ENCODE peak calls at places on chromosomes 7 and 10, in four cellular contexts. S is IMR-90, D is H1, X is mesendoderm. C is an unnamed sample.

GRCh38 chr7:130996841-130997231 is 262.8 kb upstream of the KLF14 start:
- DNase-seq in S (peak), D (no peak), X (no peak), C (no peak)

GRCh38 chr10:131686781-131687419 is 213.9 kb upstream of the PPP2R2D start:
- DNase-seq in S (no peak), D (no peak), X (peak), C (no peak)

GRCh38 chr7:16399916-16400895 is 21.1 kb downstream of the CRPPA start:
- DNase-seq in S (peak), D (no peak), X (peak), C (no peak)

GRCh38 chr10:71802235-71802634 is 28.9 kb upstream of the VSIR start:
- DNase-seq in S (no peak), D (no peak), X (no peak), C (no peak)

GRCh38 chr10:104688251-104688650 is 47.2 kb downstream of the SORCS3 start:
- DNase-seq in S (no peak), D (peak), X (no peak), C (no peak)

GRCh38 chr7:18421297-18422004 is 74.1 kb upstream of the HDAC9 start:
- DNase-seq in S (no peak), D (no peak), X (no peak), C (no peak)

GRCh38 chr7:127270093-127270492 is 17.4 kb upstream of the GRM8 start:
- DNase-seq in S (no peak), D (no peak), X (no peak), C (no peak)

GRCh38 chr7:41027428-41028115 is 675.3 kb downstream of the INHBA start:
- DNase-seq in S (peak), D (no peak), X (peak), C (no peak)

GRCh38 chr10:9733764-9734163 is 1283.9 kb upstream of the CELF2 start:
- DNase-seq in S (no peak), D (no peak), X (no peak), C (no peak)

GRCh38 chr7:48087349-48087748 is 1.7 kb upstream of the UPP1 start:
- DNase-seq in S (peak), D (no peak), X (peak), C (no peak)

GRCh38 chr10:46247808-46248569 is 38.8 kb upstream of the ANTXRL start:
- DNase-seq in S (no peak), D (peak), X (no peak), C (peak)

GRCh38 chr7:142798451-142799438 is 28.0 kb downstream of the PRSS2 start:
- DNase-seq in S (no peak), D (peak), X (no peak), C (peak)

GRCh38 chr7:132739271-132739955 is 163.1 kb upstream of the PLXNA4 start:
- DNase-seq in S (peak), D (no peak), X (no peak), C (no peak)

GRCh38 chr7:127437772-127438330 is 45.3 kb upstream of the ZNF800 start:
- DNase-seq in S (peak), D (no peak), X (peak), C (no peak)

GRCh38 chr10:4763960-4764428 is 62.0 kb upstream of the AKR1E2 start:
- DNase-seq in S (peak), D (no peak), X (no peak), C (no peak)

GRCh38 chr7:44189286-44189992 is at the start of gene GCK:
- DNase-seq in S (no peak), D (no peak), X (peak), C (no peak)

GRCh38 chr10:3330687-3331086 is 158.1 kb upstream of the PITRM1 start:
- DNase-seq in S (peak), D (no peak), X (peak), C (no peak)

GRCh38 chr10:131766096-131766495 is 134.7 kb upstream of the PPP2R2D start:
- DNase-seq in S (no peak), D (no peak), X (no peak), C (no peak)

GRCh38 chr10:78553792-78554191 is 515.0 kb upstream of the ZMIZ1 start:
- DNase-seq in S (no peak), D (no peak), X (peak), C (no peak)

GRCh38 chr10:61901829-61902447 is 439 bp downstream of the ARID5B start:
- DNase-seq in S (no peak), D (peak), X (peak), C (no peak)

GRCh38 chr10:90451283-90451682 is 406.6 kb downstream of the HTR7 start:
- DNase-seq in S (no peak), D (no peak), X (no peak), C (no peak)

GRCh38 chr7:41187322-41187721 is 515.6 kb downstream of the INHBA start:
- DNase-seq in S (no peak), D (no peak), X (no peak), C (no peak)

GRCh38 chr7:29196191-29196590 is 1.6 kb downstream of the CHN2 start:
- DNase-seq in S (no peak), D (no peak), X (no peak), C (no peak)

GRCh38 chr10:19762026-19762425 is 54.2 kb upstream of the PLXDC2 start:
- DNase-seq in S (no peak), D (no peak), X (no peak), C (no peak)

GRCh38 chr7:21898265-21898930 is 47.3 kb downstream of the CDCA7L start:
- DNase-seq in S (no peak), D (no peak), X (no peak), C (no peak)

GRCh38 chr10:24174014-24174413 is 34.9 kb upstream of the KIAA1217 start:
- DNase-seq in S (no peak), D (no peak), X (no peak), C (no peak)

GRCh38 chr7:44539669-44540516 is 1.2 kb downstream of the NPC1L1 start:
- DNase-seq in S (no peak), D (no peak), X (no peak), C (no peak)

GRCh38 chr7:132536646-132537395 is 39.4 kb downstream of the PLXNA4 start:
- DNase-seq in S (peak), D (no peak), X (peak), C (no peak)

GRCh38 chr10:123808873-123809272 is 82.7 kb downstream of the CPXM2 start:
- DNase-seq in S (no peak), D (no peak), X (peak), C (no peak)

GRCh38 chr7:135801877-135802276 is 53.3 kb upstream of the FAM180A start:
- DNase-seq in S (no peak), D (no peak), X (no peak), C (no peak)

GRCh38 chr7:116195451-116195850 is 14.9 kb upstream of the TES start:
- DNase-seq in S (peak), D (no peak), X (no peak), C (no peak)

GRCh38 chr10:97207131-97207530 is 21.4 kb upstream of the SLIT1 start:
- DNase-seq in S (no peak), D (peak), X (no peak), C (no peak)

GRCh38 chr7:78499966-78500365 is 701.4 kb downstream of the PHTF2 start:
- DNase-seq in S (peak), D (no peak), X (no peak), C (no peak)

GRCh38 chr7:149559711-149560110 is 62.1 kb upstream of the ZNF746 start:
- DNase-seq in S (peak), D (no peak), X (no peak), C (no peak)

GRCh38 chr7:102472126-102473041 is 6.3 kb downstream of the POLR2J start:
- DNase-seq in S (no peak), D (peak), X (no peak), C (no peak)

GRCh38 chr10:132405463-132405991 is 8.5 kb downstream of the PWWP2B start:
- DNase-seq in S (no peak), D (no peak), X (no peak), C (peak)

GRCh38 chr7:88141025-88141424 is 78.8 kb downstream of the SRI start:
- DNase-seq in S (no peak), D (no peak), X (peak), C (no peak)

GRCh38 chr10:68088744-68089143 is 13.7 kb upstream of the HERC4 start:
- DNase-seq in S (peak), D (no peak), X (no peak), C (no peak)

GRCh38 chr10:102115775-102116174 is 4.4 kb downstream of the LDB1 start:
- DNase-seq in S (peak), D (no peak), X (no peak), C (no peak)
- H2AK5ac ChIP-seq in S (peak), D (no peak), X (no peak), C (no peak)

DNA sequence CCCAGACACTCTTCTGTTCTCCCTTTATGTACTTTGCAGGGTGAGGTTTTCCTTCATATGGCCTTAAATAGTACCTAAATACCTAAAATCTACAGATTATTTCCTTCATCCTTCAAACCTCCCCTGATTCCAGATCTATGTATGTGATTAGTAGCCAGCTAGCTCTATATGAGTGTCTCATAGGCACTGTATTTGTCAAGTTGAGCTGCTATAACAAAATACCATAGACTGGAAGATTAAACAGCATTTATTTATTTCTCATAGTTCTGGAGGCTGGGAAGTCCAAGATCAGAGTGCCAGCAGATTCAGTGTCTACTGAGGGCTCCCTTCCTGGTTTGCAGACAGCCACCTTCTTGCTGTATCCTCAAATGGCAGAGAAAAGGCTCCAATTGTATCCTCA is 60.6 kb upstream of the MSRB2 start:
- DNase-seq in S (no peak), D (no peak), X (no peak), C (no peak)
- H4K5ac ChIP-seq in S (no peak), D (no peak), X (no peak), C (no peak)

DNA sequence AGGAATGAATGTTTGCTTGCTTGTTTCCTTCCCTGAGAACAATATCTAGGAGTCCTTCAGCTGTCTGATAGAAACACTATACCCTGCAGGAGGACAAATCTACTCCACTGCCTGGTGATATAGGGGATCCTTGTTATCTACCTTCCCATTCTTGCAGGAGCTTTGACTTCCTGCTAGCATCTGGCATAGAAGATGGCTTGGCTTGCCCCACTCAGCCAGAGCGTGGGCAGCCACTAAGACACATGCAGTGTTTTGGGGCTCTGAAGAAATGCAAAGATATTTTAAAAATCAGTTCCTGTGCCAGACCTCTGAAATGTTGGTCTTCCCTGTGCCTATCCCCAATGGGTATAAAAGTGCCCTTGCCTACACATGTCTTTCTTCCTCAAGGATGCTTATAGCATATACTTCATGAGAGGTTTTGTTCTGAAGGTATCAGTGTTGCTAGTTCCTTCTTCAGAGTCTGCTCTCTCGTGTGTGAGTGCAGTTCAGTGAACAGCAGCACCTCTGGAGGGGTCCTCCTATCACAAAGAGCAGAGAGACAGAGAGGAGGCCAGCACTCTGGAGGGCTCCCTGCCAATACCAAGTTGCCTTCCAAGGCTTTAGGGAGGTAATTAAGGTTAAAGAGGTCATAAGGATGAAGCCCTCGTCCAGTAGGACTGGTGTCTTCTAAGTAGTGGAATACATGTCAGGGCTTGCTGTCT is 149.1 kb upstream of the CALCR start:
- DNase-seq in S (no peak), D (no peak), X (peak), C (peak)
- H2AK5ac ChIP-seq in S (no peak), D (no peak), X (no peak), C (no peak)

DNA sequence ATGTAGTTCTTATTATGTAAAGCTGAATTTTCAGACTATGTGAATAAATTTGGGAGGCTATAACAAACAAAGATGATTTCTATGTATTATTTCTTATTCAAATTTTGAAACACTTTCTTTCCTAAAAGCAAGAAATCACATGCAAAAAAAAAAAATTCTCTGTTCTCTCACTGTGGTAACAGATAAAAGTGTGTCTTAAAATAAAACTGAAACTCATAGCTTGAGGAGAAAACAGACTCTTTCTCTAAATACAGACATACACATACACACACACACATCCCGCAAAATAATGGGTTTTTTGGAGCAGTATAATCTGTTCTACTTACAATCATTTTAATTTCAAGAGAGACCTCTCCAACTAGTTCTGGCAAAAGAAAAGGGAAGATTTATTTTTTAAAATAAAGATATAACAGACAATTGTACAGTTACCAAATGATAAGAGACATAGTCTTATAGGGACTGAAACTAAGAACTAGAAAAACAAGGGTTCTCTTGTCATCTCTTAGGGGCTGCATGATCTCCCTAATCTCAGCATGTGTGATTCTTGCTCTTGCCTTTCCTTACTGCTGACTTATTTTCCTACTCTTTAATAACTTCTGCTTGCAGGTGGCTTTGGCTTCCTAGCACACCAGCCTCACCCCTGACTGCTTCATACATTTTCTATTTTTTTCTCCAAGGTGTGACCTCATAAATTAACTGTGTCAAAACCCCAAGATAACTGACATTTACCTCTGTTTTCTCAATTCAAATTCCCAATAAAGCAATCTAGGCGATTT is 483.5 kb upstream of the POT1 start:
- DNase-seq in S (no peak), D (no peak), X (no peak), C (no peak)
- H4K5ac ChIP-seq in S (no peak), D (no peak), X (no peak), C (no peak)

GRCh38 chr10:102310356-102311024 is 65.2 kb downstream of the GBF1 start:
- DNase-seq in S (peak), D (no peak), X (peak), C (no peak)
- H2AK5ac ChIP-seq in S (peak), D (no peak), X (no peak), C (no peak)

DNA sequence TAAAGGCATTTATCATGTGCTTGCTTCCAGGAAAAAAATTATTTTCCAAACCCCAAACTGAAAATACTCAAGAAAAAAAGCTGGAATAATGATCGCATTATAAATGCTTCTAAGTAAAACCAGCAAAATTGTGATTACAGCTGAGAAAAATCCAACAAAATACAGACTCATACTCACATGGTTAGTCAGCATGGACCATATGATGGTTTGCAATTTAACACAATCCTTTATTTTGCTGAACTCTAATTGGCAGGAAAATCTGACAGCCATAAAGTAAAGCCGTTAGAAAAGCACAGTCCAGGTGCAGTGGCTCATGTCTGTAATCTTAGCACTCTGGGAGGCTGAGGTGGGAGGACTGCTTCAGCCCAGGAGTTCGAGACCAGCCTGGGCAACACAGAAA is 59.6 kb downstream of the BRI3 start:
- DNase-seq in S (peak), D (no peak), X (no peak), C (no peak)
- H4K5ac ChIP-seq in S (no peak), D (no peak), X (no peak), C (no peak)

GRCh38 chr7:99728615-99729014 is 6.4 kb downstream of the CYP3A7 start:
- DNase-seq in S (no peak), D (no peak), X (no peak), C (no peak)
- H2AK5ac ChIP-seq in S (no peak), D (no peak), X (no peak), C (no peak)

DNA sequence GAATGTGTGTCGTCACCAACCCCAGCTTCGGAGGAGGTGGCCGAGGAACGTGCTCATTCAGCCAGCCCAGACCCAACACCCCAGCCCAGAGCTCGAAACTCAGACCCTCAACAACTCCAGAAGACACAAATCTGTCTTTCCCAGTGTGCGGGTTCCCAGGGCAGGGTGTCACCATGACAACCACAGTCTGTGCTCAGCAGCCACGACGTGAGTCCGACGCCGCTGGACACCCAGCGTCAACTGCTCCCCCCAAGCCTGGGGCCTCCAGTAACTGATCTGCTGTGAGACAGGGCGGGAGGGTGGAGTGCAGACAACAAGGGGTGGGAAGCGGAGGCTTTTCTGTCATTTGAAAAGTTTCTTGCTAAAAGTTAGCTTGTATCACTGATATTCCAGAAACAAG is 167.2 kb downstream of the MAD1L1 start:
- DNase-seq in S (no peak), D (no peak), X (no peak), C (no peak)
- H4K5ac ChIP-seq in S (no peak), D (no peak), X (no peak), C (no peak)

GRCh38 chr10:75294031-75294437 is 58.3 kb upstream of the COMTD1 start:
- DNase-seq in S (no peak), D (no peak), X (peak), C (no peak)
- H2AK5ac ChIP-seq in S (peak), D (no peak), X (no peak), C (no peak)

C was measured in H9.